ENCODE peak calls at places on chromosomes 1 and 21, in seven cellular contexts. Z, O, T, N, H, I and S are unnamed samples.
A peak's percentile ranks its signal among the peaks of the same experiment; 100 is the strongest.

GRCh38 chr1:152035406-152036315 is 1.1 kb downstream of the S100A11 start:
- DNase-seq in Z (peak; percentile 67), O (no peak), T (peak; percentile 70), N (peak; percentile 48), H (no peak), I (peak; percentile 60), S (peak; percentile 37)

GRCh38 chr1:4476394-4476793 is 178.0 kb upstream of the AJAP1 start:
- DNase-seq in Z (no peak), O (no peak), T (no peak), N (no peak), H (no peak), I (no peak), S (no peak)

GRCh38 chr1:177779325-177779965 is 190.4 kb downstream of the SEC16B start:
- DNase-seq in Z (no peak), O (peak; percentile 13), T (no peak), N (no peak), H (no peak), I (no peak), S (peak; percentile 25)

GRCh38 chr1:38941527-38942019 is at the start of gene RHBDL2:
- DNase-seq in Z (no peak), O (peak; percentile 25), T (peak; percentile 89), N (no peak), H (peak; percentile 7), I (peak; percentile 85), S (peak; percentile 32)

GRCh38 chr1:218390625-218391024 is 45.5 kb downstream of the TGFB2 start:
- DNase-seq in Z (no peak), O (no peak), T (no peak), N (no peak), H (peak; percentile 29), I (peak; percentile 72), S (no peak)

GRCh38 chr1:247905181-247905580 is 9.8 kb downstream of the OR2W3 start:
- DNase-seq in Z (no peak), O (no peak), T (no peak), N (no peak), H (no peak), I (no peak), S (no peak)

GRCh38 chr1:26019641-26020315 is 1.8 kb upstream of the EXTL1 start:
- DNase-seq in Z (no peak), O (no peak), T (peak; percentile 68), N (peak; percentile 21), H (no peak), I (peak; percentile 8), S (no peak)

GRCh38 chr21:36589352-36589971 is 109.5 kb upstream of the SIM2 start:
- DNase-seq in Z (peak; percentile 24), O (peak; percentile 19), T (peak; percentile 67), N (peak; percentile 83), H (peak; percentile 68), I (peak; percentile 70), S (peak; percentile 65)

GRCh38 chr1:162541619-162542141 is 19.8 kb upstream of the UAP1 start:
- DNase-seq in Z (peak; percentile 52), O (no peak), T (peak; percentile 98), N (no peak), H (no peak), I (peak; percentile 99), S (no peak)

GRCh38 chr1:203625623-203626189 is 926 bp upstream of the ATP2B4 start:
- DNase-seq in Z (peak; percentile 68), O (no peak), T (peak; percentile 45), N (peak; percentile 86), H (peak; percentile 66), I (peak; percentile 73), S (no peak)

GRCh38 chr1:41379741-41380130 is 18.5 kb downstream of the FOXO6 start:
- DNase-seq in Z (no peak), O (no peak), T (no peak), N (no peak), H (no peak), I (no peak), S (no peak)

GRCh38 chr1:155071701-155072100 is 6.9 kb upstream of the EFNA3 start:
- DNase-seq in Z (peak; percentile 39), O (peak; percentile 91), T (no peak), N (no peak), H (peak; percentile 44), I (no peak), S (peak; percentile 99)

GRCh38 chr1:172219966-172220365 is 200.5 kb upstream of the C1orf105 start:
- DNase-seq in Z (no peak), O (no peak), T (no peak), N (no peak), H (no peak), I (no peak), S (no peak)

GRCh38 chr1:66246371-66247262 is 287.3 kb upstream of the SGIP1 start:
- DNase-seq in Z (no peak), O (no peak), T (no peak), N (no peak), H (no peak), I (no peak), S (no peak)

GRCh38 chr1:119774746-119775495 is 6.2 kb upstream of the HMGCS2 start:
- DNase-seq in Z (peak; percentile 58), O (no peak), T (no peak), N (no peak), H (no peak), I (no peak), S (no peak)

GRCh38 chr21:39696196-39696595 is 48.8 kb upstream of the IGSF5 start:
- DNase-seq in Z (no peak), O (no peak), T (no peak), N (no peak), H (no peak), I (no peak), S (no peak)

GRCh38 chr1:59163268-59164092 is 133.4 kb upstream of the FGGY start:
- DNase-seq in Z (no peak), O (no peak), T (peak; percentile 93), N (no peak), H (no peak), I (no peak), S (no peak)

GRCh38 chr1:33578557-33579448 is 106.4 kb downstream of the ZSCAN20 start:
- DNase-seq in Z (no peak), O (peak; percentile 27), T (no peak), N (no peak), H (no peak), I (no peak), S (peak; percentile 2)

GRCh38 chr1:52725903-52726264 is 369 bp upstream of the ZYG11B start:
- DNase-seq in Z (no peak), O (no peak), T (no peak), N (no peak), H (no peak), I (no peak), S (no peak)
- H2AFZ ChIP-seq in Z (peak overlapping the region; percentile 98), O (peak overlapping the region; percentile 95), T (peak overlapping the region; percentile 100), N (peak overlapping the region; percentile 94), H (peak overlapping the region; percentile 95), I (peak overlapping the region; percentile 100), S (peak overlapping the region; percentile 97)

DNA sequence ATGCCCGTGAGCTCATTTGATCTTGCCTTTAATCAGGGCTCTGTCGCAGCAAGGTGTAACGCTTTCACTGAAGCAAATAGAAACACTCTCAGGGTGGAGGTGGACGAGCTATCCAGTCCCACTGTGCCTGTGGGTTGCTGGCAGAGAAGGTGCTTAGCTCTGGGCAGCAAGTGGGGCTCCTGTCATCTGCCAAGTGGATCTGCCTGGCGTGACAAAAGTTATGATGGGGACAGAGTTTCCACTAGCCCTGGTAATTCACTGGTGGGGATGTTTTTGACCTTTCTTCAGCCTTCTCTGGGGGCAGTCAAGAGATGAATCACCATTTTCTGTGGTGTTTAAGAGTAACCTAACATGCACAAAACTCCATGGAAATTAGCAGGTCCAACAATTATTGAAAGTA is 71.3 kb upstream of the EDEM3 start:
- DNase-seq in Z (no peak), O (no peak), T (no peak), N (peak; percentile 3), H (no peak), I (no peak), S (no peak)
- TF ChIP-seq EZH2phosphoT487 in Z (no peak), O (no peak), T (no peak), N (no peak), H (no peak), I (no peak), S (no peak)

DNA sequence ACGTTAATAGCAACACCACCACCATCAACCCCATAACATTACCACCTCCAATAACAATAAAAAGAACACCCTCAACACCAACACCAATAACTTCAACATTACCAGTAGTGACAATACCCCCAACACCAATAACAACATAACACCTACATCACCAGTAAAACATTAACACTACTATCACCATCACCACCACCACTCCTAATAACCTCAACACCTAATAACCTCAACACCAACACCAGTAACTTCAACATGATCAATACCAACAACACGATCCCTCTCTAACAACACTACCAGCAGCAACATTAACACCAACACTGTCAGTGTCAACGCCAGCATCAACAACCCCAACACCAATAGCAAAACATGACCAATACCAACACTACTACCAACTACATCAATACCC is 57.2 kb downstream of the TAS1R2 start:
- DNase-seq in Z (no peak), O (no peak), T (no peak), N (no peak), H (no peak), I (no peak), S (no peak)
- H2AFZ ChIP-seq in Z (no peak overlapping the region), O (no peak overlapping the region), T (no peak overlapping the region), N (no peak overlapping the region), H (no peak overlapping the region), I (no peak overlapping the region), S (no peak overlapping the region)

DNA sequence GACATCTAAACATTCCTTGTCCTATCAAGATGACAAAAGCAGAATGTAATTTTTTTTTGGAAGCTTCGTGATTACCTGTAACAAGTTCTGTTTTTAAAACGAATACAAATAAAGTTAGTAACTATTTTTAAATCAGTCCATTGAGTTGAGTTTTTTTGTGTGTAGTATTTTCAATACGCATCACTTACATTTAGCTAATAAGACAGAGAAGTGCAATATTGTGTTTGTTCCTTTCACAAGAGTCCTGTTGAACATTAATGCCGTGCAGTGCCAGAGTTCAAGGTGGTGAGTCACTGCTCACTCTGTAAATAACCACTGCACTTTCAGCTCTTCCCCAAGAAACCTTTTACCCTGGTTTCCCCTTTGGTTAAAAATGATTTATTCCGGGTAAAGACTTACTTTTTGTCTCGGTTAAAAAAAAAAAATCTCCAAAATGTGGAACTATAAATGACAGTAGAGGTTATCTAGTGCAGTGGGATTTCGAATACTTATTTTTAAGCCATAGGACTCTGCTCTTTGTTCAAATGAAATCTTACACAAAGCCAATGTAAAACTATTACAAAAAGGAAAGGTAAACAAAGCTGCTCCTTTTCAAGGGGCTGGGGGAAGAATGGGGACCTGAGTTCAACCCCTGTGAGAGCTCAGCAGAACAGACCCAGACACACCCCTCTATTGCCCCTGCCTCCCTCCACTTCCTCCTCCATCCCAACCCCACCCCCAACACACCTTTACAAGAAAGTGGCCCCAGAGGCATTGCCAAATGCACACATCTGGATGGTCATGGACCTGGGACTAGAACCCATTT is 14.8 kb upstream of the NCMAP start:
- DNase-seq in Z (peak; percentile 78), O (no peak), T (peak; percentile 80), N (peak; percentile 16), H (no peak), I (peak; percentile 83), S (no peak)
- TF ChIP-seq EZH2phosphoT487 in Z (no peak), O (no peak), T (no peak), N (no peak), H (no peak), I (no peak), S (no peak)

GRCh38 chr1:18949689-18950414 is 6.6 kb downstream of the IFFO2 start:
- DNase-seq in Z (no peak), O (peak; percentile 77), T (peak; percentile 70), N (no peak), H (no peak), I (no peak), S (peak; percentile 72)
- H2AFZ ChIP-seq in Z (no peak overlapping the region), O (peak overlapping the region; percentile 91), T (peak overlapping the region; percentile 72), N (no peak overlapping the region), H (no peak overlapping the region), I (no peak overlapping the region), S (no peak overlapping the region)

GRCh38 chr1:246724001-246724724 is at the start of gene SCCPDH:
- DNase-seq in Z (peak; percentile 91), O (peak; percentile 84), T (peak; percentile 85), N (peak; percentile 72), H (peak; percentile 96), I (peak; percentile 76), S (peak; percentile 78)
- TF ChIP-seq EZH2phosphoT487 in Z (no peak), O (no peak), T (no peak), N (no peak), H (no peak), I (no peak), S (no peak)